ENCODE peak calls at places on chromosomes 1 and 21, in five cellular contexts. S is uterus, U is heart left ventricle, E is breast epithelium, A is small intestine. D is an unnamed sample.
A peak's percentile ranks its signal among the peaks of the same experiment; 100 is the strongest.

GRCh38 chr1:111140680-111140967 is 601 bp downstream of the CEPT1 start:
- DNase-seq in S (no peak), U (no peak), E (peak; percentile 51), A (peak; percentile 72), D (no peak)

GRCh38 chr1:109482796-109483638 is 688 bp upstream of the ATXN7L2 start:
- DNase-seq in S (peak; percentile 58), U (no peak), E (no peak), A (no peak), D (peak; percentile 36)

GRCh38 chr1:8439015-8439702 is 121.2 kb downstream of the SLC45A1 start:
- DNase-seq in S (peak; percentile 80), U (peak; percentile 86), E (peak; percentile 68), A (peak; percentile 61), D (no peak)

GRCh38 chr1:36991551-36991950 is 42.8 kb downstream of the GRIK3 start:
- DNase-seq in S (no peak), U (no peak), E (no peak), A (no peak), D (no peak)

GRCh38 chr1:107195476-107195875 is 54.6 kb downstream of the NTNG1 start:
- DNase-seq in S (no peak), U (no peak), E (no peak), A (no peak), D (no peak)

GRCh38 chr1:165281207-165281901 is 75.2 kb downstream of the LMX1A start:
- DNase-seq in S (no peak), U (no peak), E (no peak), A (no peak), D (no peak)

GRCh38 chr1:228236744-228237143 is 28.9 kb downstream of the OBSCN start:
- DNase-seq in S (no peak), U (no peak), E (no peak), A (peak; percentile 68), D (no peak)

GRCh38 chr1:10830961-10831669 is 34.7 kb upstream of the CASZ1 start:
- DNase-seq in S (no peak), U (no peak), E (no peak), A (no peak), D (no peak)

GRCh38 chr1:58695206-58695605 is 4.7 kb downstream of the MYSM1 start:
- DNase-seq in S (no peak), U (no peak), E (no peak), A (no peak), D (no peak)

GRCh38 chr1:195520757-195521156 is 1087.5 kb downstream of the KCNT2 start:
- DNase-seq in S (no peak), U (no peak), E (no peak), A (no peak), D (no peak)

GRCh38 chr1:8818325-8818775 is 910 bp upstream of the RERE start:
- DNase-seq in S (peak; percentile 31), U (peak; percentile 39), E (no peak), A (peak; percentile 65), D (no peak)

GRCh38 chr1:45246760-45247159 is 40.4 kb upstream of the ZSWIM5 start:
- DNase-seq in S (no peak), U (no peak), E (no peak), A (no peak), D (no peak)

GRCh38 chr1:183138301-183138700 is 47.8 kb upstream of the LAMC2 start:
- DNase-seq in S (no peak), U (no peak), E (no peak), A (no peak), D (no peak)

GRCh38 chr21:45552696-45553391 is 10.6 kb upstream of the SLC19A1 start:
- DNase-seq in S (no peak), U (no peak), E (no peak), A (no peak), D (no peak)

GRCh38 chr1:21313146-21313885 is 23.1 kb upstream of the ECE1 start:
- DNase-seq in S (peak; percentile 81), U (no peak), E (no peak), A (no peak), D (no peak)

GRCh38 chr1:18302788-18303413 is 177.8 kb upstream of the KLHDC7A start:
- DNase-seq in S (no peak), U (no peak), E (no peak), A (no peak), D (no peak)

GRCh38 chr1:161216945-161217712 is 2.0 kb downstream of the FCER1G start:
- DNase-seq in S (no peak), U (no peak), E (no peak), A (no peak), D (no peak)

GRCh38 chr1:186802388-186802787 is 26.4 kb upstream of the PLA2G4A start:
- DNase-seq in S (no peak), U (no peak), E (no peak), A (no peak), D (no peak)

GRCh38 chr1:21854090-21854750 is 42.2 kb downstream of the LDLRAD2 start:
- DNase-seq in S (no peak), U (no peak), E (no peak), A (no peak), D (no peak)

GRCh38 chr1:209363112-209363511 is 220.4 kb upstream of the CAMK1G start:
- DNase-seq in S (no peak), U (no peak), E (no peak), A (no peak), D (no peak)

GRCh38 chr1:224528900-224529299 is 87.2 kb upstream of the CNIH3 start:
- DNase-seq in S (no peak), U (no peak), E (no peak), A (no peak), D (no peak)

GRCh38 chr1:12518956-12519707 is 98.9 kb downstream of the DHRS3 start:
- DNase-seq in S (peak; percentile 84), U (peak; percentile 56), E (no peak), A (no peak), D (no peak)

GRCh38 chr1:5947978-5948680 is 44.1 kb downstream of the NPHP4 start:
- DNase-seq in S (no peak), U (no peak), E (no peak), A (no peak), D (no peak)

GRCh38 chr1:39272791-39273071 is 68.2 kb downstream of the MACF1 start:
- DNase-seq in S (no peak), U (no peak), E (no peak), A (no peak), D (no peak)

GRCh38 chr21:31557956-31558838 is 101.3 kb upstream of the SOD1 start:
- DNase-seq in S (peak; percentile 22), U (no peak), E (no peak), A (no peak), D (peak; percentile 13)

GRCh38 chr1:45954401-45954847 is 151.0 kb downstream of the MAST2 start:
- DNase-seq in S (no peak), U (no peak), E (no peak), A (peak; percentile 76), D (no peak)

GRCh38 chr1:184843732-184844495 is 89.3 kb upstream of the EDEM3 start:
- DNase-seq in S (no peak), U (no peak), E (no peak), A (peak; percentile 52), D (peak; percentile 56)

GRCh38 chr1:12019858-12020509 is 686 bp downstream of the MIIP start:
- DNase-seq in S (no peak), U (no peak), E (no peak), A (peak; percentile 28), D (no peak)

GRCh38 chr1:4710592-4711190 is 56.3 kb downstream of the AJAP1 start:
- DNase-seq in S (no peak), U (no peak), E (no peak), A (no peak), D (no peak)
- H3K9me3 ChIP-seq in S (no peaks in the 10 kb centered on the region), U (no peaks in the 10 kb centered on the region), E (no peaks in the 10 kb centered on the region), A (no peaks in the 10 kb centered on the region), D (no peaks in the 10 kb centered on the region)

DNA sequence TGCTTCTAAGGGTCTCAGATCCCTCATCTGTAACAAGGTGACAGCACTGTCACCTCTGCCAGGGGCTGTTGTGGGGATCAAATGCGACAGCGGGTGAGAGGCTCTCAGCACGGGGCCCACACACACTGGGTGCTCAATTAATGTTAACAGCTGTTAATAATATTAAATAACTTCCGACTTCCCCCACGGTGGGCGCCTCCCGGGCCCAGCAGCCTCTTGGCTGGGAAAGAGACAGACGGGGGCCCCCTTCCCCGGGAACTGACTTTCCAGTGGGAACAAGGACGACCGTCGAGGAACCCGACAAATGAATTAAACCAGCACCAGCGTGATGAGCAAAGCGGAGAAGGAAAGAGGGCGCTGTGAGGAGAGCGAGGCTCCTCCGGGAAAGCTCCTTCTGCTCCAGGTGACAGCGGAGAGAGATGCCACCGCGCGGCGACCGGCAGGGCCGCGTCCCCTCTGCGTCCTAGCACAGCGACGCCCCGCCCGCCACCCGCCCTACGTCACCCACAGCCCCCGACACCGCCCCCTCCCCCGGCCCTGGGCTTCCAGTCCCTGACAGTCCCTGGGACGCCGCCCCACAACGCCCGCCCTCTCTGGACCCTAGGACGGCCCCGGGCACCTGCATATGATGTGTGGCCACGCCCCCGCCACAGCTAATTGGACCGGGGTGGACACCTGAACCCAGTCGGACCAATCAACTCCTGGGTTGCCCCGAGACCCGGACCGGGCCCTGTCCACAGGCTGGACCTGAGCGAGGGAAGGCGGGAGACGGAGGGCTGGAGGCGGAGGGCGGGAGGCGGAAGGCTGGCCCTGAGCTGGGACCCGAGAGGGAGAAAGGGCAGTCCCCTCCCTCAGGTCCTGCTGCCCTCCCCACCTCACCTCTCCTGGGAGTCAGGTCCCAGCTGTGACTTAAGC is 38.2 kb downstream of the MATN1 start:
- DNase-seq in S (peak; percentile 13), U (peak; percentile 32), E (peak; percentile 80), A (peak; percentile 89), D (no peak)
- H3K9me3 ChIP-seq in S (no peaks in the 10 kb centered on the region), U (no peaks in the 10 kb centered on the region), E (no peaks in the 10 kb centered on the region), A (no peaks in the 10 kb centered on the region), D (no peaks in the 10 kb centered on the region)

GRCh38 chr1:13541435-13542215 is 27.8 kb upstream of the LRRC38 start:
- DNase-seq in S (no peak), U (no peak), E (no peak), A (no peak), D (no peak)

GRCh38 chr1:13540871-13541270 is 27.1 kb upstream of the LRRC38 start:
- DNase-seq in S (no peak), U (peak; percentile 60), E (no peak), A (no peak), D (no peak)

GRCh38 chr1:13536612-13537011 is 22.8 kb upstream of the LRRC38 start:
- DNase-seq in S (no peak), U (no peak), E (no peak), A (no peak), D (no peak)

GRCh38 chr1:13538832-13539231 is 25.0 kb upstream of the LRRC38 start:
- DNase-seq in S (no peak), U (no peak), E (no peak), A (no peak), D (no peak)

GRCh38 chr1:13539683-13540082 is 25.9 kb upstream of the LRRC38 start:
- DNase-seq in S (no peak), U (no peak), E (no peak), A (no peak), D (no peak)
- H3K9me3 ChIP-seq in S (no peaks in the 10 kb centered on the region), U (no peaks in the 10 kb centered on the region), E (no peaks in the 10 kb centered on the region), A (no peaks in the 10 kb centered on the region), D (no peaks in the 10 kb centered on the region)

DNA sequence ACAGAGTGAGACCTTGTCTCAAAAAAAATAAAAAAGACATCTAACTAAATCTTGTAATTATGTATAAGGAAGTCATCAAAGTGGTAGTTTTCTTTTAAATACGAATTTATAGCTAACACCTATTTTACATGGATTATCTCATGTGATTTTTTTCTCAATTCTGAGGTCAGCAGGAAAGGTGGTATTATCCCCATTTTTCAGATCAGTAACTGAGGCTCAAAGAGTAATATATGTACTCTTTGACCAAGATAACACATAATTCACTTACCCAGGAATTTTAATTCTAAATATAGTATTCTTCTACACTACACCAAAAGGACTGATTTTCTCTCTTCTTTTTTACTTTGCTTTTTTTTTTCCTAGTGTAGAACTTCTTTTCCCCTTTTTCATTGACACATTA is 9.1 kb downstream of the IFT25 start:
- DNase-seq in S (no peak), U (no peak), E (no peak), A (no peak), D (no peak)
- H3K9me3 ChIP-seq in S (no peaks in the 10 kb centered on the region), U (no peaks in the 10 kb centered on the region), E (no peaks in the 10 kb centered on the region), A (no peaks in the 10 kb centered on the region), D (no peaks in the 10 kb centered on the region)